ENCODE peak calls at places on chromosomes 16 and 17, in five cellular contexts. H is activated CD4-positive, alpha-beta T cell treated with anti-CD3 and anti-CD28 coated beads, Interleukin-2, amount 10 ng/mL, durations not matched to agents 7 days and 5 days; L is nucleus accumbens; F is AG20443; O is Kasumi-1. E is an unnamed sample.

GRCh38 chr17:51734462-51734861 is 424.1 kb downstream of the CA10 start:
- DNase-seq in H (peak; percentile 8), L (no peak), F (no peak), O (peak; percentile 18), E (no peak)

GRCh38 chr16:17177242-17177967 is 293.4 kb downstream of the XYLT1 start:
- DNase-seq in H (no peak), L (no peak), F (no peak), O (no peak), E (no peak)

GRCh38 chr17:39196820-39197331 is 593 bp downstream of the CACNB1 start:
- DNase-seq in H (peak; percentile 14), L (no peak), F (peak; percentile 58), O (no peak), E (no peak)

GRCh38 chr16:70298988-70299938 is at the start of gene DDX19B:
- DNase-seq in H (peak; percentile 72), L (peak; percentile 79), F (peak; percentile 91), O (peak; percentile 47), E (peak; percentile 59)

GRCh38 chr17:9905902-9906301 is 831 bp upstream of the RCVRN start:
- DNase-seq in H (peak; percentile 10), L (no peak), F (peak; percentile 72), O (no peak), E (peak; percentile 67)

GRCh38 chr16:75621170-75621477 is 2.0 kb downstream of the ADAT1 start:
- DNase-seq in H (peak; percentile 14), L (no peak), F (peak; percentile 52), O (peak; percentile 35), E (no peak)

GRCh38 chr17:17107891-17108680 is 65.8 kb downstream of the MPRIP start:
- DNase-seq in H (no peak), L (no peak), F (no peak), O (no peak), E (no peak)

GRCh38 chr16:65069766-65070165 is 52.1 kb downstream of the CDH11 start:
- DNase-seq in H (no peak), L (no peak), F (no peak), O (no peak), E (no peak)

GRCh38 chr17:53420035-53420641 is 402.6 kb upstream of the KIF2B start:
- DNase-seq in H (no peak), L (no peak), F (no peak), O (no peak), E (no peak)

GRCh38 chr17:30153463-30153862 is 36.8 kb downstream of the NSRP1 start:
- DNase-seq in H (no peak), L (no peak), F (no peak), O (no peak), E (no peak)

GRCh38 chr16:73797115-73797514 is 499.5 kb upstream of the PSMD7 start:
- DNase-seq in H (no peak), L (no peak), F (no peak), O (no peak), E (no peak)

GRCh38 chr16:14140916-14141315 is 69.8 kb downstream of the MRTFB start:
- DNase-seq in H (no peak), L (no peak), F (no peak), O (no peak), E (no peak)

GRCh38 chr16:788399-789126 is at the start of gene CHTF18:
- DNase-seq in H (peak; percentile 90), L (peak; percentile 86), F (peak; percentile 100), O (peak; percentile 53), E (peak; percentile 100)

GRCh38 chr16:28279006-28279405 is 13.3 kb upstream of the SBK1 start:
- DNase-seq in H (peak; percentile 38), L (no peak), F (no peak), O (no peak), E (no peak)

GRCh38 chr16:3050487-3050886 is 4.1 kb downstream of the MMP25 start:
- DNase-seq in H (no peak), L (no peak), F (no peak), O (no peak), E (no peak)

GRCh38 chr17:49216953-49217650 is 6.6 kb downstream of the ABI3 start:
- DNase-seq in H (no peak), L (no peak), F (no peak), O (peak; percentile 60), E (no peak)

GRCh38 chr16:87365021-87365713 is 18.4 kb downstream of the FBXO31 start:
- DNase-seq in H (no peak), L (no peak), F (no peak), O (no peak), E (no peak)

GRCh38 chr17:78478757-78479297 is 98.4 kb downstream of the DNAH17 start:
- DNase-seq in H (no peak), L (no peak), F (no peak), O (no peak), E (no peak)

GRCh38 chr17:76268991-76269981 is 4.1 kb downstream of the UBALD2 start:
- DNase-seq in H (peak; percentile 22), L (no peak), F (no peak), O (peak; percentile 14), E (peak; percentile 15)

GRCh38 chr17:7590743-7591142 is 849 bp upstream of the SOX15 start:
- DNase-seq in H (no peak), L (no peak), F (peak; percentile 74), O (no peak), E (no peak)

GRCh38 chr17:50146927-50147640 is 3.4 kb downstream of the PPP1R9B start:
- DNase-seq in H (no peak), L (no peak), F (peak; percentile 55), O (no peak), E (no peak)

GRCh38 chr16:76910931-76911330 is 280.1 kb upstream of the MON1B start:
- DNase-seq in H (no peak), L (no peak), F (no peak), O (no peak), E (no peak)

GRCh38 chr17:73462830-73463229 is 151.0 kb upstream of the CDC42EP4 start:
- DNase-seq in H (no peak), L (no peak), F (no peak), O (no peak), E (no peak)

GRCh38 chr16:16031401-16031800 is 82.0 kb downstream of the ABCC1 start:
- DNase-seq in H (no peak), L (no peak), F (no peak), O (no peak), E (no peak)

GRCh38 chr16:83270640-83271039 is 537.1 kb upstream of the HSBP1 start:
- DNase-seq in H (no peak), L (no peak), F (no peak), O (no peak), E (no peak)

GRCh38 chr16:85422374-85423185 is 190.5 kb upstream of the GSE1 start:
- DNase-seq in H (no peak), L (peak; percentile 49), F (no peak), O (no peak), E (no peak)

GRCh38 chr17:60151355-60151754 is 1.6 kb downstream of the CA4 start:
- DNase-seq in H (peak; percentile 28), L (no peak), F (no peak), O (no peak), E (no peak)

GRCh38 chr16:61413026-61413425 is 623.2 kb downstream of the CDH8 start:
- DNase-seq in H (no peak), L (no peak), F (no peak), O (no peak), E (no peak)

GRCh38 chr17:28532063-28532960 is 20.1 kb downstream of the UNC119 start:
- DNase-seq in H (no peak), L (no peak), F (no peak), O (no peak), E (no peak)

GRCh38 chr17:17415006-17415405 is 61.8 kb upstream of the MED9 start:
- DNase-seq in H (no peak), L (no peak), F (no peak), O (no peak), E (no peak)

GRCh38 chr16:9328386-9328785 is 236.9 kb downstream of the HAPSTR1 start:
- DNase-seq in H (no peak), L (no peak), F (no peak), O (no peak), E (no peak)

GRCh38 chr16:21302454-21302853 is 24.4 kb upstream of the CRYM start:
- DNase-seq in H (no peak), L (no peak), F (no peak), O (no peak), E (no peak)

GRCh38 chr16:19687279-19687678 is 30.7 kb downstream of the KNOP1 start:
- DNase-seq in H (no peak), L (no peak), F (no peak), O (no peak), E (no peak)

GRCh38 chr17:2177235-2177811 is 122.4 kb downstream of the HIC1 start:
- DNase-seq in H (no peak), L (no peak), F (no peak), O (no peak), E (no peak)

GRCh38 chr16:9437115-9437514 is 345.7 kb downstream of the HAPSTR1 start:
- DNase-seq in H (no peak), L (no peak), F (no peak), O (no peak), E (no peak)

GRCh38 chr17:72163474-72163873 is 42.7 kb downstream of the SOX9 start:
- DNase-seq in H (no peak), L (no peak), F (no peak), O (no peak), E (no peak)

GRCh38 chr17:39981207-39982068 is 831 bp downstream of the PSMD3 start:
- DNase-seq in H (no peak), L (no peak), F (peak; percentile 18), O (peak; percentile 56), E (no peak)